ENCODE peak calls at places on chromosomes 6 and 20, in seven cellular contexts. D is SK-N-SH; I is breast epithelium; K is upper lobe of right lung; L is fibroblast of lung; A is CD8-positive, alpha-beta T cell; O is IMR-90. F is an unnamed sample. For H3K4me1 and H3K27me3, the result is how much of the 10 kb centered on the place peaks cover.

GRCh38 chr20:17228624-17229061 is 1.8 kb downstream of the PCSK2 start:
- DNase-seq in D (peak), I (no peak), K (peak), L (no peak), A (no peak), O (no peak), F (no peak)

GRCh38 chr6:71043902-71044301 is 87.0 kb upstream of the B3GAT2 start:
- DNase-seq in D (no peak), I (no peak), K (no peak), L (no peak), A (no peak), O (peak), F (peak)

GRCh38 chr6:153024401-153025017 is 22.0 kb upstream of the MTRF1L start:
- DNase-seq in D (peak), I (no peak), K (no peak), L (peak), A (peak), O (peak), F (no peak)

GRCh38 chr6:97306946-97307345 is 23.9 kb upstream of the MMS22L start:
- DNase-seq in D (peak), I (no peak), K (no peak), L (no peak), A (no peak), O (no peak), F (no peak)

GRCh38 chr6:157134402-157135074 is 188.8 kb downstream of the TMEM242 start:
- DNase-seq in D (no peak), I (no peak), K (no peak), L (peak), A (no peak), O (peak), F (no peak)

GRCh38 chr6:18823782-18824386 is 436.7 kb downstream of the RNF144B start:
- DNase-seq in D (peak), I (no peak), K (no peak), L (peak), A (no peak), O (peak), F (peak)

GRCh38 chr20:16312998-16313397 is 260.2 kb downstream of the KIF16B start:
- DNase-seq in D (no peak), I (no peak), K (no peak), L (no peak), A (no peak), O (no peak), F (no peak)

GRCh38 chr6:156250593-156250992 is 526.6 kb upstream of the ARID1B start:
- DNase-seq in D (no peak), I (no peak), K (no peak), L (no peak), A (no peak), O (peak), F (no peak)

GRCh38 chr6:85418059-85418458 is 31.8 kb upstream of the NT5E start:
- DNase-seq in D (no peak), I (no peak), K (no peak), L (peak), A (no peak), O (peak), F (peak)

GRCh38 chr6:40477246-40478126 is 109.7 kb downstream of the LRFN2 start:
- DNase-seq in D (peak), I (no peak), K (no peak), L (no peak), A (peak), O (no peak), F (no peak)

GRCh38 chr20:5081196-5081595 is 38.6 kb downstream of the PCNA start:
- DNase-seq in D (no peak), I (no peak), K (no peak), L (no peak), A (no peak), O (no peak), F (no peak)

GRCh38 chr20:64173116-64173515 is 8.9 kb downstream of the MYT1 start:
- DNase-seq in D (no peak), I (no peak), K (no peak), L (no peak), A (no peak), O (no peak), F (no peak)

GRCh38 chr6:50113114-50113857 is 63.6 kb upstream of the DEFB112 start:
- DNase-seq in D (no peak), I (no peak), K (no peak), L (no peak), A (no peak), O (no peak), F (no peak)

GRCh38 chr6:12103158-12103557 is 91.0 kb downstream of the HIVEP1 start:
- DNase-seq in D (peak), I (no peak), K (no peak), L (no peak), A (no peak), O (no peak), F (no peak)

GRCh38 chr6:4914412-4915159 is 89.3 kb downstream of the RPP40 start:
- DNase-seq in D (no peak), I (no peak), K (no peak), L (peak), A (no peak), O (peak), F (peak)

GRCh38 chr6:100663219-100663863 is 198.6 kb upstream of the SIM1 start:
- DNase-seq in D (no peak), I (no peak), K (no peak), L (peak), A (no peak), O (peak), F (peak)

GRCh38 chr20:32652739-32653526 is 20.8 kb downstream of the C20orf203 start:
- DNase-seq in D (peak), I (peak), K (peak), L (peak), A (peak), O (peak), F (no peak)

GRCh38 chr20:15918631-15919030 is 654.6 kb downstream of the KIF16B start:
- DNase-seq in D (no peak), I (no peak), K (no peak), L (no peak), A (no peak), O (no peak), F (no peak)

GRCh38 chr20:63911171-63911570 is 16.2 kb downstream of the DNAJC5 start:
- DNase-seq in D (no peak), I (no peak), K (no peak), L (peak), A (no peak), O (peak), F (peak)

GRCh38 chr6:82246802-82247633 is 526 bp downstream of the IBTK start:
- DNase-seq in D (peak), I (peak), K (no peak), L (peak), A (no peak), O (peak), F (no peak)

GRCh38 chr20:55544638-55545037 is 460.7 kb downstream of the CBLN4 start:
- DNase-seq in D (no peak), I (no peak), K (no peak), L (no peak), A (no peak), O (no peak), F (no peak)

GRCh38 chr6:156879235-156879995 is 102.2 kb downstream of the ARID1B start:
- DNase-seq in D (no peak), I (no peak), K (no peak), L (no peak), A (no peak), O (peak), F (no peak)

GRCh38 chr20:60063739-60064138 is 105.5 kb downstream of the CDH26 start:
- DNase-seq in D (no peak), I (no peak), K (no peak), L (no peak), A (no peak), O (no peak), F (no peak)

GRCh38 chr6:106450645-106451044 is 90.1 kb downstream of the CRYBG1 start:
- DNase-seq in D (no peak), I (no peak), K (no peak), L (no peak), A (no peak), O (no peak), F (no peak)

GRCh38 chr6:132504757-132505156 is 8.2 kb downstream of the STX7 start:
- DNase-seq in D (no peak), I (no peak), K (no peak), L (no peak), A (no peak), O (no peak), F (no peak)

GRCh38 chr6:166745801-166746668 is 119.0 kb upstream of the RPS6KA2 start:
- DNase-seq in D (no peak), I (no peak), K (no peak), L (no peak), A (no peak), O (no peak), F (no peak)

DNA sequence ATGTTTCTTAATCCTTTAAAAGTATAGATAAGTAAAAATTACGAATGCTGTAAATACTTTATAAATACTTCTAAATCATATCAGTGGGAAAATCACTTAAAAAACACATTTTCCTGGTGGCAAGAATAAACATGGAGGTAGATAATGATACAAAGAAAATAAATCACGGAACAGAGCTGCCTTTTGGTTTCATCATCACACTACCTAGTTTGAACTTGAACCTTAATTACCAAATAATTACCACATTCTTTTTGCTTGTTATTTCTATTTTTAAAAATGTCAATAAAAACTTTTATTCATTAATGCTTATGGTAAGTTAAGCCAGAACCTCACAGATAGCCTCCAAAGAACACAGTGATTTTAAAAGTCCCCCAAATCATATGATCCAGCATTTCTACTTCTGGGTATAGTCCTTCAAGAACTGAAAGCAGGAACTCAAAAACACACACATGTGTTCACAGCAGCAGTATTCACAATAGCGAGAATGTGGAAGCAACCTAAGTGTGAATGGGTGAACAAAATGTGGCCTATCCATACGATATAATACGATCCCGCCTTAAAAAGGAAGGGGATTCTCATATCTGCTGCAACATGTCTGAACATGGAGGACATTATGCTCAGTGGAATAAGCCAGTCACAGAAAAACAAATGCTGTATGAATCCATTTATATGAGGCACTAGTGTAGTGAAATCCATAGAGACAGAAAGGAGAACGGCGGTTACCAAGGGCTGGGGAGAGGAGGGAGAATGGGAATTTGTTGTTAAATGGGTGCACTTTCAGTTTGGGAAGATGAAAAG is 72.3 kb downstream of the SLC22A23 start:
- DNase-seq in D (no peak), I (no peak), K (no peak), L (no peak), A (no peak), O (no peak), F (no peak)
- H3K4me1 ChIP-seq in D (under half), I (under half), K (under half), L (under half), A (under half), O (under half), F (under half)

GRCh38 chr6:112595841-112596240 is 248.7 kb downstream of the RFPL4B start:
- DNase-seq in D (no peak), I (no peak), K (no peak), L (peak), A (no peak), O (peak), F (no peak)

GRCh38 chr6:112595201-112595600 is 248.1 kb downstream of the RFPL4B start:
- DNase-seq in D (no peak), I (no peak), K (no peak), L (peak), A (no peak), O (peak), F (no peak)

GRCh38 chr6:112603726-112604125 is 256.6 kb downstream of the RFPL4B start:
- DNase-seq in D (no peak), I (no peak), K (no peak), L (no peak), A (no peak), O (no peak), F (no peak)

DNA sequence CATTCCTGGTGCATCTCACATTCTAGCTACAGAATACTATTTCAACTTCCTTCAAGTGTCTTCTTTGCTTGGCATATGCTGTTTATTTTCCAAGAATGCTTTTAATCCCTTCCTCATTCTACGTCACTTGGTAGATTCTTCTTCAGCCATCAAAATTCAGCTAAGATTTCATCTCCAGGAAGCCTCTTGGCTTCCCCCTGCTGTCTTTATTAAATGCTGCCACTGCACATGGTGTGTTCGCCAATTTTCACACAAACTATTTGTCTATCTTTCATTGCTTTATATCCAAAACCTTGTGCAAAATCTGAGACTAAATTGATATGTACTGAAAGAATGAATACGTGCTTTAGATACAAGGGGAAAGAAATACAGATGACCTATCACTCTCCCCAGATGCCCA is 253.0 kb downstream of the RFPL4B start:
- DNase-seq in D (no peak), I (no peak), K (no peak), L (no peak), A (no peak), O (no peak), F (no peak)
- TF ChIP-seq CTCF in D (peak), I (no peak), K (no peak), L (no peak), A (no peak), O (peak), F (no peak)

GRCh38 chr6:25375125-25375524 is 96.0 kb downstream of the CARMIL1 start:
- DNase-seq in D (no peak), I (no peak), K (no peak), L (no peak), A (no peak), O (no peak), F (no peak)
- H3K27me3 ChIP-seq in D (under half), I (under half), K (under half), L (under half), A (under half), O (under half), F (under half)

DNA sequence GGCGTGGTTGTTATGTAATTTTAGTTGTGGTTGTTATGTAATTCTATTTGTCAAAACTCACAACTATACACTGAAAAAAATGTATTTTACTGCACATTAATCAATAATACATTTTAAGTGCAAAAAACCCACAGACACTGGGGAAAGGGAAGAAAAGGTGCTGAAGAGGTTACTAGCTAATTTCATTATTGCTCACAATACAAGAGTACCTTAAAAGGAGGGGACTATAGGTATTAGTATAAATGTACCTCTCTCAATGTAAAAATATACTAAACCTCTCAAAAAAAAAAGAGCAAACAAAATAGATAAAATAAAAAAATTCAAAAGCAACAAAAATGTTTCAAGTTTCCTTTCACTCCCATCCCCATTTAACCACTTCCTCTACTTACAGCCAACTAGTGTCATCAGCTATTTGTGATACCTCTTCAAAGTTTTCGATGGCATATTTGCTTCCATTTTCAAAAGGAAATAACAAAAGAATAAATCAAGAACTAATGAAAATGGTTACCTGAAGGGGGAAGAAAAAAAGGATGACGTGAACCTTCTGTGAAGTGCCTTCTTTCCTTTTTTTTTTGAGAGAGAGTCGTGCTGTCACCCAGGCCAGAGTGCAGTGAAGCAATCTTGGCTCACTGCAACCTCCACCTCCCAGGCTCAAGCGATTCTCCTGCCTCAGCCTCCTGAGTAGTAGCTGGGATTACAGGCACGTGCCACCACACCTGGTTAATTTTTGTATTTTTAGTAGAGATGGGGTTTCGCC is 30.2 kb downstream of the RANBP9 start:
- DNase-seq in D (no peak), I (no peak), K (no peak), L (no peak), A (no peak), O (no peak), F (no peak)
- H3K4me1 ChIP-seq in D (under half), I (under half), K (under half), L (under half), A (under half), O (under half), F (under half)

GRCh38 chr6:142702501-142703460 is 242.2 kb downstream of the HIVEP2 start:
- DNase-seq in D (peak), I (no peak), K (peak), L (no peak), A (no peak), O (no peak), F (no peak)
- TF ChIP-seq CTCF in D (no peak), I (no peak), K (no peak), L (no peak), A (no peak), O (no peak), F (no peak)

DNA sequence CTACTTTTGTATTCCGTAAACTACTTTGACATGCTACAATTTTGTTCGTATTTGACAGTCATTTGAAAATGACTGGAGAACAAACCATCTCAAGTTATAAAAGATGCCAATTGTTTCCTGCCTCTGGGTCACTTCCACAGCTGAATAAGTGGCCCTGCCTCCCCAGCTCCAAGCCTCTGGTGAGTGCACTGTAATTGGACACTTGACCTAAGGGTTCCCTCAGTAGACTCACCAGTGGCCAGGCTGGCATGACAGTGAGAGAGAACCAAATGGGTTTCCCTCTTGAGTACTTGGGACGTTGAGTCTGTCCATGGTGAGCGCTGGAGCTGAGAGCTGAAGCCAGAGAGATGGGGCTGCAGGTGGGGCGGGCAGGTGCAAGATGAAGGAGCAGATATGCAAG is 57.1 kb downstream of the SLC35D3 start:
- DNase-seq in D (no peak), I (no peak), K (no peak), L (no peak), A (no peak), O (no peak), F (no peak)
- H3K27me3 ChIP-seq in D (under half), I (under half), K (under half), L (under half), A (under half), O (under half), F (under half)

F was measured in foreskin keratinocyte.